ENCODE peak calls at places on chromosome 5, in seven cellular contexts. N, C, T, I, H, G and U are unnamed samples.

GRCh38 chr5:534006-534742 is 9.9 kb upstream of the SLC9A3 start:
- DNase-seq in T (no peak), I (no peak), H (no peak), C (no peak), G (no peak), N (no peak), U (no peak)

GRCh38 chr5:1312993-1313833 is 18.3 kb upstream of the TERT start:
- DNase-seq in N (no peak), C (no peak), G (no peak), H (no peak), I (no peak), T (peak; percentile 84), U (no peak)

GRCh38 chr5:135850671-135851070 is 16.2 kb downstream of the SLC25A48 start:
- DNase-seq in T (no peak), N (no peak), I (no peak), H (no peak), C (no peak), G (no peak), U (no peak)

GRCh38 chr5:116754556-116754955 is 179.9 kb upstream of the SEMA6A start:
- DNase-seq in T (no peak), N (no peak), G (no peak), H (no peak), C (no peak), I (no peak), U (no peak)

GRCh38 chr5:177085985-177086917 is at the start of gene FGFR4:
- DNase-seq in H (peak; percentile 81), G (peak; percentile 56), I (peak; percentile 99), T (peak; percentile 57), N (peak; percentile 25), C (peak; percentile 78), U (no peak)

GRCh38 chr5:151239237-151239861 is 13.6 kb upstream of the GM2A start:
- DNase-seq in I (peak; percentile 82), H (peak; percentile 77), G (peak; percentile 82), C (peak; percentile 34), T (no peak), N (peak; percentile 60), U (no peak)

GRCh38 chr5:142313693-142314092 is 11.1 kb downstream of the SPRY4 start:
- DNase-seq in T (no peak), G (no peak), I (no peak), N (no peak), H (no peak), C (no peak), U (no peak)

GRCh38 chr5:170287532-170287931 is 10.0 kb downstream of the LCP2 start:
- DNase-seq in G (peak; percentile 58), N (peak; percentile 75), C (no peak), T (no peak), I (no peak), H (no peak), U (no peak)

GRCh38 chr5:40233268-40233667 is 446.4 kb upstream of the PTGER4 start:
- DNase-seq in H (peak; percentile 11), T (no peak), N (no peak), I (no peak), G (no peak), C (no peak), U (no peak)

GRCh38 chr5:95962785-95963184 is 1.1 kb upstream of the ELL2 start:
- DNase-seq in I (peak; percentile 56), N (no peak), H (no peak), C (no peak), G (no peak), T (no peak), U (no peak)
- H3K27ac ChIP-seq in I (no peak overlapping the region), N (peak overlapping the region; percentile 98), H (peak overlapping the region; percentile 82), C (peak overlapping the region; percentile 40), G (peak overlapping the region; percentile 99), T (peak overlapping the region; percentile 89), U (peak overlapping the region; percentile 96)

GRCh38 chr5:57172466-57172961 is 1.3 kb upstream of the GPBP1 start:
- DNase-seq in H (peak; percentile 24), I (peak; percentile 43), N (no peak), G (no peak), C (no peak), T (no peak), U (no peak)

GRCh38 chr5:57174128-57174849 is 430 bp downstream of the GPBP1 start:
- DNase-seq in N (no peak), I (peak; percentile 37), G (peak; percentile 37), T (peak; percentile 37), H (peak; percentile 16), C (no peak), U (no peak)

GRCh38 chr5:57173318-57174127 is at the start of gene GPBP1:
- DNase-seq in G (peak; percentile 99), T (peak; percentile 98), I (peak; percentile 99), C (peak; percentile 97), N (peak; percentile 100), H (peak; percentile 90), U (peak; percentile 96)

GRCh38 chr5:57173026-57173317 is 887 bp upstream of the GPBP1 start:
- DNase-seq in C (no peak), T (no peak), H (no peak), N (peak; percentile 44), I (no peak), G (no peak), U (no peak)

GRCh38 chr5:57171818-57172465 is 1.9 kb upstream of the GPBP1 start:
- DNase-seq in C (no peak), I (peak; percentile 51), T (no peak), N (no peak), H (peak; percentile 46), G (no peak), U (peak; percentile 33)
- H3K27ac ChIP-seq in C (peak overlapping the region; percentile 100), I (peak overlapping the region; percentile 72), T (peak overlapping the region; percentile 100), N (peak overlapping the region; percentile 99), H (peak overlapping the region; percentile 98), G (no peak overlapping the region), U (peak overlapping the region; percentile 99)

DNA sequence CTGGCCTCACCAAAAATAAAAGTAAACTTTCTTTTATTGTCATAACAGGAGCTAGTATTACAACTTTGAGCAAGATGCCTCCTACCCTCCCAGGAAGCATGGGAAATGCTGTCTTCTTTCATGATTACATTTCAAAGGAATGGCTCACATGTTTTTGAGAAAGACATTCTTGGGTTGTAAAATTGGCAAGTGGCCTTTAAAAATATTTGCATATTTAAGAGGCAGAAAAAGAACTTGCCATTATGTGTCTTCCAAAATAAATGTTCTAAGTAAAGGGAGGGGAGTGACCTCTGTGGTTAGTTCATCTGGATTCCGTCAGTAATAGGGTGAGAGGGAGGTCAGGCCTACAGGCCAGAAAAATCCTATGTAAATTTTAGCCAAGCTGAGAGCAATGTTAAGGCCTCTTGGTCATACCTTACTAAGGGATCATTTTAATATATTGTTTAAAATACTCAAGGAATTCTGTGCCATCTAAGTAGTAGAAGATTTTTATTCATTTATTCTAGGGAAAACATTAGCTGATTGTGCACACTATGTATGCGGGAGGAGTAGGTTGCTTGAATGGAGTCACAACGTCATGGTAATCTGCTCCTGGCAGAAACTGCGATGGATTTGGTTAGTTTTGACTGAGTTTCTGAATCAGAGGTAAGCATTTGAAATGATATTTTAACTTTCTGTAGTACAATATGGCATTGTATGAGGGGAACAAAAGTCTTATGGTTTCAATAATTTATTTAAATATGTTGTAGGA is 1485.7 kb upstream of the CDH9 start:
- DNase-seq in G (no peak), N (peak; percentile 7), H (peak; percentile 70), C (no peak), I (peak; percentile 26), T (no peak), U (no peak)
- H3K27ac ChIP-seq in G (no peak overlapping the region), N (peak overlapping the region; percentile 15), H (peak overlapping the region; percentile 6), C (no peak overlapping the region), I (no peak overlapping the region), T (no peak overlapping the region), U (no peak overlapping the region)

GRCh38 chr5:83474170-83474796 is 2.7 kb downstream of the VCAN start:
- DNase-seq in I (peak; percentile 89), G (peak; percentile 84), T (peak; percentile 39), H (peak; percentile 86), C (peak; percentile 67), N (peak; percentile 68), U (no peak)
- H3K27ac ChIP-seq in I (peak overlapping the region; percentile 97), G (peak overlapping the region; percentile 81), T (no peak overlapping the region), H (peak overlapping the region; percentile 87), C (peak overlapping the region; percentile 63), N (peak overlapping the region; percentile 75), U (peak overlapping the region; percentile 91)

GRCh38 chr5:14810941-14811573 is 60.5 kb downstream of the ANKH start:
- DNase-seq in I (no peak), G (no peak), C (no peak), N (no peak), H (no peak), T (no peak), U (no peak)
- H3K27ac ChIP-seq in I (no peak overlapping the region), G (peak overlapping the region; percentile 67), C (peak overlapping the region; percentile 79), N (no peak overlapping the region), H (peak overlapping the region; percentile 78), T (peak overlapping the region; percentile 72), U (peak overlapping the region; percentile 72)